ENCODE peak calls at places on chromosomes 11 and 22, in nine cellular contexts. M, Z, J, H, F, S, V, X and D are unnamed samples.
A peak's percentile ranks its signal among the peaks of the same experiment; 100 is the strongest.

GRCh38 chr11:128503231-128503991 is 83.9 kb downstream of the ETS1 start:
- DNase-seq in J (peak; percentile 95), M (no peak), Z (no peak), F (no peak), H (no peak), X (no peak), S (no peak), V (no peak), D (no peak)

GRCh38 chr11:123299721-123300120 is 104.7 kb upstream of the CLMP start:
- DNase-seq in F (no peak), S (no peak), H (no peak), V (no peak), J (no peak), Z (no peak), M (no peak), X (no peak), D (no peak)

GRCh38 chr11:120869516-120870011 is 154.3 kb upstream of the TBCEL start:
- DNase-seq in S (no peak), V (no peak), Z (no peak), F (no peak), X (no peak), H (peak; percentile 69), M (no peak), J (no peak), D (no peak)

GRCh38 chr22:43293661-43294392 is 49.3 kb downstream of the SCUBE1 start:
- DNase-seq in J (peak; percentile 61), S (peak; percentile 57), M (no peak), Z (no peak), X (peak; percentile 46), H (no peak), F (peak; percentile 23), V (peak; percentile 73), D (no peak)

GRCh38 chr11:94708642-94709041 is 59.5 kb upstream of the AMOTL1 start:
- DNase-seq in J (no peak), Z (no peak), V (no peak), X (no peak), H (no peak), S (no peak), M (no peak), F (no peak), D (no peak)

GRCh38 chr11:86508604-86509471 is 134.2 kb downstream of the CCDC81 start:
- DNase-seq in X (no peak), S (no peak), Z (no peak), H (no peak), F (no peak), J (peak; percentile 64), M (no peak), V (no peak), D (no peak)

GRCh38 chr11:47527186-47527585 is 25.7 kb downstream of the CELF1 start:
- DNase-seq in H (no peak), J (no peak), Z (no peak), M (no peak), S (no peak), V (no peak), F (no peak), X (no peak), D (no peak)

GRCh38 chr11:35111171-35112055 is 27.6 kb upstream of the CD44 start:
- DNase-seq in X (no peak), M (peak; percentile 7), H (no peak), V (no peak), F (no peak), S (no peak), J (peak; percentile 74), Z (no peak), D (no peak)

GRCh38 chr11:14189874-14190273 is 169.1 kb downstream of the RRAS2 start:
- DNase-seq in S (no peak), Z (no peak), X (no peak), V (no peak), M (no peak), H (no peak), F (no peak), J (peak; percentile 10), D (no peak)

GRCh38 chr22:42945736-42946135 is 69.2 kb downstream of the PACSIN2 start:
- DNase-seq in X (no peak), H (peak; percentile 22), F (no peak), M (no peak), V (no peak), Z (no peak), J (no peak), S (no peak), D (no peak)

GRCh38 chr11:93904711-93905110 is 54.3 kb upstream of the VSTM5 start:
- DNase-seq in V (no peak), H (no peak), F (no peak), M (no peak), S (no peak), J (no peak), Z (no peak), X (no peak), D (no peak)

GRCh38 chr11:130371004-130371590 is 56.4 kb upstream of the ZBTB44 start:
- DNase-seq in M (no peak), J (no peak), V (no peak), H (no peak), X (no peak), S (no peak), Z (no peak), F (no peak), D (no peak)

GRCh38 chr11:47592970-47593369 is 1.2 kb downstream of the C1QTNF4 start:
- DNase-seq in X (no peak), F (no peak), J (no peak), H (no peak), Z (no peak), V (no peak), M (no peak), S (no peak), D (no peak)

GRCh38 chr11:104771782-104772181 is 126.5 kb downstream of the CASP12 start:
- DNase-seq in Z (no peak), H (no peak), S (no peak), F (no peak), X (no peak), J (peak; percentile 7), M (no peak), V (no peak), D (no peak)

GRCh38 chr11:6617315-6617781 is 1.9 kb downstream of the TPP1 start:
- DNase-seq in F (no peak), M (no peak), J (peak; percentile 52), V (no peak), H (no peak), X (no peak), S (no peak), Z (no peak), D (no peak)

GRCh38 chr11:24437123-24437522 is 59.7 kb upstream of the LUZP2 start:
- DNase-seq in M (no peak), Z (no peak), H (no peak), F (no peak), J (no peak), X (no peak), V (no peak), S (no peak), D (no peak)

GRCh38 chr11:82176365-82176764 is 557.3 kb downstream of the FAM181B start:
- DNase-seq in H (no peak), J (no peak), F (no peak), S (no peak), Z (no peak), X (no peak), M (no peak), V (no peak), D (no peak)

GRCh38 chr11:66368484-66368883 is 3.1 kb downstream of the SLC29A2 start:
- DNase-seq in S (no peak), V (no peak), Z (no peak), H (no peak), J (no peak), X (no peak), M (no peak), F (no peak), D (no peak)

GRCh38 chr11:2779499-2779980 is 79.7 kb upstream of the KCNQ1OT1 start:
- DNase-seq in S (no peak), F (no peak), V (peak; percentile 22), H (no peak), X (no peak), J (no peak), M (peak; percentile 0), Z (no peak), D (no peak)

GRCh38 chr11:74707602-74708510 is 23.4 kb downstream of the CHRDL2 start:
- DNase-seq in Z (no peak), H (no peak), S (no peak), J (no peak), V (no peak), F (no peak), M (no peak), X (no peak), D (no peak)

GRCh38 chr11:16169541-16169940 is 186.8 kb downstream of the SOX6 start:
- DNase-seq in Z (no peak), H (no peak), S (no peak), M (no peak), X (no peak), V (no peak), J (peak; percentile 50), F (no peak), D (no peak)
- TF ChIP-seq CTCF in Z (no peak), H (no peak), S (no peak), M (no peak), X (no peak), V (no peak), J (no peak), F (peak; percentile 10), D (no peak)

GRCh38 chr11:111528557-111528956 is 12.0 kb upstream of the LAYN start:
- DNase-seq in S (no peak), F (no peak), J (peak; percentile 29), Z (no peak), M (no peak), V (no peak), H (peak; percentile 24), X (no peak), D (no peak)
- TF ChIP-seq CTCF in S (no peak), F (no peak), J (no peak), Z (no peak), M (no peak), V (no peak), H (no peak), X (no peak), D (no peak)

GRCh38 chr11:75800728-75801361 is 14.2 kb upstream of the UVRAG start:
- DNase-seq in H (no peak), J (no peak), S (no peak), X (no peak), M (no peak), Z (no peak), V (no peak), F (no peak), D (no peak)
- TF ChIP-seq CTCF in H (no peak), J (no peak), S (no peak), X (no peak), M (no peak), Z (no peak), V (no peak), F (no peak), D (no peak)

DNA sequence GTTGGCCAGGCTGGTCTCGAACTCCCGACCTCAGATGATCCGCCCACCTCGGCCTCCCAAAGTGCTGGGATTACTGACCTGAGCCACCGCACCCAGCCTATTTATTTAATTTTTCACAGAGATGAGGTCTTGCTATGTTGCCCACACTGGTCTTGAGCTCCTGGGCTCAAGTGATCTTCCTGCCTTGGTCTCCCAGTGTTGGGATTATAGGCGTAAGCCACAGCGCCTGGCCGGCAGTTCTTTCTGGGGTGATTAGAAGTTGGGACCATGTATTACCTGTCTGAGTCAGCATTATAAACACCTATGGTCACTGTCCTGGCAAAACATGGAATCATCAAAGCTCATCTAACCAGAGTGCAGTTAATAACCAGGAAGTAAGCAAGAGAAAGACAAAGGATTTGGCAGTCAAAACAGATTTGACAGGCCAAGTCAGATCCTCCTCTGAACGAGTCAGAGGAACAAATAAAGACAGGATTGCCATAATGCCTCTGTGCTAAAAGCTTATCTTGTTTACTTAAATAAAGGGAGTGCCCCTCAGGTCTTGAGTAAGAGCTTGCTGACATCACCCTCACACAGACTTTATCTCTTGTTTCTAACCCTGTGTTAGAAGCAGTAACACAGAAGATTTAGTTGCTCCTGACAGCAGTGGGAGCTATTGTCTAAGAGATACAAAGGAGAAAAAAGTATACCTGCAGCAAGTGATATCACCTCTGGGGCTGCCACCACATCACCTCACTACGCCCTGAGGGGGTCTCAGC is 3.7 kb downstream of the SERPIND1 start:
- DNase-seq in J (peak; percentile 75), F (no peak), X (no peak), V (no peak), M (peak; percentile 36), Z (no peak), H (no peak), S (no peak), D (no peak)
- TF ChIP-seq CTCF in J (no peak), F (no peak), X (no peak), V (no peak), M (no peak), Z (no peak), H (no peak), S (no peak), D (no peak)